ENCODE peak calls at places on chromosomes 13 and 19, in eight cellular contexts. One of them, this sample, is unnamed.

GRCh38 chr13:52638929-52639328 is 3.3 kb upstream of the HNRNPA1L2 start:
- DNase-seq in stimulated activated CD4-positive, alpha-beta T cell treated with anti-CD3 and anti-CD28 coated beads, Interleukin-2, amount 100 ng/mL, for 4 hours: no peak
- DNase-seq in iris pigment epithelial cell: no peak
- DNase-seq in NCI-H2081: no peak
- DNase-seq in upper lobe of right lung: no peak
- DNase-seq in retina: no peak
- DNase-seq in stimulated activated CD8-positive, alpha-beta memory T cell treated with anti-CD3 and anti-CD28 coated beads, Interleukin-4, amount 100 ng/mL, for 1 hour: no peak
- DNase-seq in head of caudate nucleus: no peak
- DNase-seq in this sample: no peak

GRCh38 chr13:110465696-110466095 is 95.8 kb downstream of the RAB20 start:
- DNase-seq in stimulated activated CD4-positive, alpha-beta T cell treated with anti-CD3 and anti-CD28 coated beads, Interleukin-2, amount 100 ng/mL, for 4 hours: no peak
- DNase-seq in iris pigment epithelial cell: no peak
- DNase-seq in NCI-H2081: no peak
- DNase-seq in upper lobe of right lung: no peak
- DNase-seq in retina: no peak
- DNase-seq in stimulated activated CD8-positive, alpha-beta memory T cell treated with anti-CD3 and anti-CD28 coated beads, Interleukin-4, amount 100 ng/mL, for 1 hour: no peak
- DNase-seq in head of caudate nucleus: no peak
- DNase-seq in this sample: no peak

GRCh38 chr13:107119989-107120881 is 552.3 kb upstream of the ARGLU1 start:
- DNase-seq in stimulated activated CD4-positive, alpha-beta T cell treated with anti-CD3 and anti-CD28 coated beads, Interleukin-2, amount 100 ng/mL, for 4 hours: no peak
- DNase-seq in iris pigment epithelial cell: no peak
- DNase-seq in NCI-H2081: no peak
- DNase-seq in upper lobe of right lung: no peak
- DNase-seq in retina: no peak
- DNase-seq in stimulated activated CD8-positive, alpha-beta memory T cell treated with anti-CD3 and anti-CD28 coated beads, Interleukin-4, amount 100 ng/mL, for 1 hour: no peak
- DNase-seq in head of caudate nucleus: no peak
- DNase-seq in this sample: no peak

GRCh38 chr19:10329555-10329954 is 3.8 kb downstream of the RAVER1 start:
- DNase-seq in stimulated activated CD4-positive, alpha-beta T cell treated with anti-CD3 and anti-CD28 coated beads, Interleukin-2, amount 100 ng/mL, for 4 hours: no peak
- DNase-seq in iris pigment epithelial cell: no peak
- DNase-seq in NCI-H2081: no peak
- DNase-seq in upper lobe of right lung: no peak
- DNase-seq in retina: no peak
- DNase-seq in stimulated activated CD8-positive, alpha-beta memory T cell treated with anti-CD3 and anti-CD28 coated beads, Interleukin-4, amount 100 ng/mL, for 1 hour: no peak
- DNase-seq in head of caudate nucleus: no peak
- DNase-seq in this sample: no peak

GRCh38 chr19:37872383-37872782 is 34.0 kb downstream of the WDR87 start:
- DNase-seq in stimulated activated CD4-positive, alpha-beta T cell treated with anti-CD3 and anti-CD28 coated beads, Interleukin-2, amount 100 ng/mL, for 4 hours: no peak
- DNase-seq in iris pigment epithelial cell: peak
- DNase-seq in NCI-H2081: no peak
- DNase-seq in upper lobe of right lung: no peak
- DNase-seq in retina: no peak
- DNase-seq in stimulated activated CD8-positive, alpha-beta memory T cell treated with anti-CD3 and anti-CD28 coated beads, Interleukin-4, amount 100 ng/mL, for 1 hour: no peak
- DNase-seq in head of caudate nucleus: no peak
- DNase-seq in this sample: no peak

GRCh38 chr13:60398949-60399589 is 2.0 kb downstream of the TDRD3 start:
- DNase-seq in stimulated activated CD4-positive, alpha-beta T cell treated with anti-CD3 and anti-CD28 coated beads, Interleukin-2, amount 100 ng/mL, for 4 hours: no peak
- DNase-seq in iris pigment epithelial cell: peak
- DNase-seq in NCI-H2081: no peak
- DNase-seq in upper lobe of right lung: no peak
- DNase-seq in retina: peak
- DNase-seq in stimulated activated CD8-positive, alpha-beta memory T cell treated with anti-CD3 and anti-CD28 coated beads, Interleukin-4, amount 100 ng/mL, for 1 hour: no peak
- DNase-seq in head of caudate nucleus: no peak
- DNase-seq in this sample: no peak

GRCh38 chr19:13172335-13173128 is 22.3 kb downstream of the IER2 start:
- DNase-seq in stimulated activated CD4-positive, alpha-beta T cell treated with anti-CD3 and anti-CD28 coated beads, Interleukin-2, amount 100 ng/mL, for 4 hours: peak
- DNase-seq in iris pigment epithelial cell: peak
- DNase-seq in NCI-H2081: no peak
- DNase-seq in upper lobe of right lung: peak
- DNase-seq in retina: no peak
- DNase-seq in stimulated activated CD8-positive, alpha-beta memory T cell treated with anti-CD3 and anti-CD28 coated beads, Interleukin-4, amount 100 ng/mL, for 1 hour: no peak
- DNase-seq in head of caudate nucleus: no peak
- DNase-seq in this sample: peak

GRCh38 chr19:12703056-12703455 is 6.6 kb upstream of the FBXW9 start:
- DNase-seq in stimulated activated CD4-positive, alpha-beta T cell treated with anti-CD3 and anti-CD28 coated beads, Interleukin-2, amount 100 ng/mL, for 4 hours: no peak
- DNase-seq in iris pigment epithelial cell: peak
- DNase-seq in NCI-H2081: peak
- DNase-seq in upper lobe of right lung: no peak
- DNase-seq in retina: peak
- DNase-seq in stimulated activated CD8-positive, alpha-beta memory T cell treated with anti-CD3 and anti-CD28 coated beads, Interleukin-4, amount 100 ng/mL, for 1 hour: no peak
- DNase-seq in head of caudate nucleus: no peak
- DNase-seq in this sample: no peak

GRCh38 chr19:28414748-28415147 is 798.2 kb downstream of the UQCRFS1 start:
- DNase-seq in stimulated activated CD4-positive, alpha-beta T cell treated with anti-CD3 and anti-CD28 coated beads, Interleukin-2, amount 100 ng/mL, for 4 hours: no peak
- DNase-seq in iris pigment epithelial cell: no peak
- DNase-seq in NCI-H2081: no peak
- DNase-seq in upper lobe of right lung: no peak
- DNase-seq in retina: no peak
- DNase-seq in stimulated activated CD8-positive, alpha-beta memory T cell treated with anti-CD3 and anti-CD28 coated beads, Interleukin-4, amount 100 ng/mL, for 1 hour: no peak
- DNase-seq in head of caudate nucleus: no peak
- DNase-seq in this sample: no peak

GRCh38 chr13:45166858-45167257 is 34.0 kb downstream of the KCTD4 start:
- DNase-seq in stimulated activated CD4-positive, alpha-beta T cell treated with anti-CD3 and anti-CD28 coated beads, Interleukin-2, amount 100 ng/mL, for 4 hours: no peak
- DNase-seq in iris pigment epithelial cell: no peak
- DNase-seq in NCI-H2081: no peak
- DNase-seq in upper lobe of right lung: no peak
- DNase-seq in retina: no peak
- DNase-seq in stimulated activated CD8-positive, alpha-beta memory T cell treated with anti-CD3 and anti-CD28 coated beads, Interleukin-4, amount 100 ng/mL, for 1 hour: no peak
- DNase-seq in head of caudate nucleus: no peak
- DNase-seq in this sample: no peak

GRCh38 chr13:113650275-113650674 is 7.7 kb downstream of the ATP4B start:
- DNase-seq in stimulated activated CD4-positive, alpha-beta T cell treated with anti-CD3 and anti-CD28 coated beads, Interleukin-2, amount 100 ng/mL, for 4 hours: no peak
- DNase-seq in iris pigment epithelial cell: no peak
- DNase-seq in NCI-H2081: no peak
- DNase-seq in upper lobe of right lung: peak
- DNase-seq in retina: no peak
- DNase-seq in stimulated activated CD8-positive, alpha-beta memory T cell treated with anti-CD3 and anti-CD28 coated beads, Interleukin-4, amount 100 ng/mL, for 1 hour: no peak
- DNase-seq in head of caudate nucleus: no peak
- DNase-seq in this sample: no peak

GRCh38 chr19:37955986-37956385 is 49.0 kb downstream of the SIPA1L3 start:
- DNase-seq in stimulated activated CD4-positive, alpha-beta T cell treated with anti-CD3 and anti-CD28 coated beads, Interleukin-2, amount 100 ng/mL, for 4 hours: no peak
- DNase-seq in iris pigment epithelial cell: no peak
- DNase-seq in NCI-H2081: peak
- DNase-seq in upper lobe of right lung: peak
- DNase-seq in retina: no peak
- DNase-seq in stimulated activated CD8-positive, alpha-beta memory T cell treated with anti-CD3 and anti-CD28 coated beads, Interleukin-4, amount 100 ng/mL, for 1 hour: no peak
- DNase-seq in head of caudate nucleus: no peak
- DNase-seq in this sample: no peak

GRCh38 chr13:96119921-96120320 is 30.0 kb downstream of the HS6ST3 start:
- DNase-seq in stimulated activated CD4-positive, alpha-beta T cell treated with anti-CD3 and anti-CD28 coated beads, Interleukin-2, amount 100 ng/mL, for 4 hours: no peak
- DNase-seq in iris pigment epithelial cell: no peak
- DNase-seq in NCI-H2081: no peak
- DNase-seq in upper lobe of right lung: no peak
- DNase-seq in retina: no peak
- DNase-seq in stimulated activated CD8-positive, alpha-beta memory T cell treated with anti-CD3 and anti-CD28 coated beads, Interleukin-4, amount 100 ng/mL, for 1 hour: no peak
- DNase-seq in head of caudate nucleus: no peak
- DNase-seq in this sample: no peak

GRCh38 chr19:15280915-15281683 is 48.9 kb upstream of the EPHX3 start:
- DNase-seq in stimulated activated CD4-positive, alpha-beta T cell treated with anti-CD3 and anti-CD28 coated beads, Interleukin-2, amount 100 ng/mL, for 4 hours: no peak
- DNase-seq in iris pigment epithelial cell: peak
- DNase-seq in NCI-H2081: peak
- DNase-seq in upper lobe of right lung: peak
- DNase-seq in retina: peak
- DNase-seq in stimulated activated CD8-positive, alpha-beta memory T cell treated with anti-CD3 and anti-CD28 coated beads, Interleukin-4, amount 100 ng/mL, for 1 hour: no peak
- DNase-seq in head of caudate nucleus: peak
- DNase-seq in this sample: no peak

GRCh38 chr13:48400090-48400694 is 12.7 kb downstream of the LPAR6 start:
- DNase-seq in stimulated activated CD4-positive, alpha-beta T cell treated with anti-CD3 and anti-CD28 coated beads, Interleukin-2, amount 100 ng/mL, for 4 hours: no peak
- DNase-seq in iris pigment epithelial cell: no peak
- DNase-seq in NCI-H2081: no peak
- DNase-seq in upper lobe of right lung: no peak
- DNase-seq in retina: no peak
- DNase-seq in stimulated activated CD8-positive, alpha-beta memory T cell treated with anti-CD3 and anti-CD28 coated beads, Interleukin-4, amount 100 ng/mL, for 1 hour: no peak
- DNase-seq in head of caudate nucleus: no peak
- DNase-seq in this sample: no peak

GRCh38 chr19:1416014-1416841 is 8.8 kb downstream of the DAZAP1 start:
- DNase-seq in stimulated activated CD4-positive, alpha-beta T cell treated with anti-CD3 and anti-CD28 coated beads, Interleukin-2, amount 100 ng/mL, for 4 hours: no peak
- DNase-seq in iris pigment epithelial cell: peak
- DNase-seq in NCI-H2081: peak
- DNase-seq in upper lobe of right lung: no peak
- DNase-seq in retina: no peak
- DNase-seq in stimulated activated CD8-positive, alpha-beta memory T cell treated with anti-CD3 and anti-CD28 coated beads, Interleukin-4, amount 100 ng/mL, for 1 hour: no peak
- DNase-seq in head of caudate nucleus: no peak
- DNase-seq in this sample: no peak

GRCh38 chr19:7888145-7888825 is at the start of gene LRRC8E:
- DNase-seq in stimulated activated CD4-positive, alpha-beta T cell treated with anti-CD3 and anti-CD28 coated beads, Interleukin-2, amount 100 ng/mL, for 4 hours: no peak
- DNase-seq in iris pigment epithelial cell: peak
- DNase-seq in NCI-H2081: no peak
- DNase-seq in upper lobe of right lung: peak
- DNase-seq in retina: peak
- DNase-seq in stimulated activated CD8-positive, alpha-beta memory T cell treated with anti-CD3 and anti-CD28 coated beads, Interleukin-4, amount 100 ng/mL, for 1 hour: no peak
- DNase-seq in head of caudate nucleus: no peak
- DNase-seq in this sample: peak

GRCh38 chr13:42417624-42418023 is 145.7 kb downstream of the AKAP11 start:
- DNase-seq in stimulated activated CD4-positive, alpha-beta T cell treated with anti-CD3 and anti-CD28 coated beads, Interleukin-2, amount 100 ng/mL, for 4 hours: no peak
- DNase-seq in iris pigment epithelial cell: no peak
- DNase-seq in NCI-H2081: no peak
- DNase-seq in upper lobe of right lung: no peak
- DNase-seq in retina: no peak
- DNase-seq in stimulated activated CD8-positive, alpha-beta memory T cell treated with anti-CD3 and anti-CD28 coated beads, Interleukin-4, amount 100 ng/mL, for 1 hour: no peak
- DNase-seq in head of caudate nucleus: no peak
- DNase-seq in this sample: no peak

GRCh38 chr13:99339736-99340392 is 32.7 kb upstream of the GPR183 start:
- DNase-seq in stimulated activated CD4-positive, alpha-beta T cell treated with anti-CD3 and anti-CD28 coated beads, Interleukin-2, amount 100 ng/mL, for 4 hours: no peak
- DNase-seq in iris pigment epithelial cell: peak
- DNase-seq in NCI-H2081: no peak
- DNase-seq in upper lobe of right lung: no peak
- DNase-seq in retina: no peak
- DNase-seq in stimulated activated CD8-positive, alpha-beta memory T cell treated with anti-CD3 and anti-CD28 coated beads, Interleukin-4, amount 100 ng/mL, for 1 hour: no peak
- DNase-seq in head of caudate nucleus: no peak
- DNase-seq in this sample: no peak

GRCh38 chr13:26220575-26220974 is 1.5 kb downstream of the RNF6 start:
- DNase-seq in stimulated activated CD4-positive, alpha-beta T cell treated with anti-CD3 and anti-CD28 coated beads, Interleukin-2, amount 100 ng/mL, for 4 hours: no peak
- DNase-seq in iris pigment epithelial cell: peak
- DNase-seq in NCI-H2081: no peak
- DNase-seq in upper lobe of right lung: no peak
- DNase-seq in retina: no peak
- DNase-seq in stimulated activated CD8-positive, alpha-beta memory T cell treated with anti-CD3 and anti-CD28 coated beads, Interleukin-4, amount 100 ng/mL, for 1 hour: no peak
- DNase-seq in head of caudate nucleus: no peak
- DNase-seq in this sample: no peak

GRCh38 chr13:62747629-62748028 is 1332.0 kb upstream of the PCDH20 start:
- DNase-seq in stimulated activated CD4-positive, alpha-beta T cell treated with anti-CD3 and anti-CD28 coated beads, Interleukin-2, amount 100 ng/mL, for 4 hours: no peak
- DNase-seq in iris pigment epithelial cell: no peak
- DNase-seq in NCI-H2081: no peak
- DNase-seq in upper lobe of right lung: no peak
- DNase-seq in retina: no peak
- DNase-seq in stimulated activated CD8-positive, alpha-beta memory T cell treated with anti-CD3 and anti-CD28 coated beads, Interleukin-4, amount 100 ng/mL, for 1 hour: no peak
- DNase-seq in head of caudate nucleus: no peak
- DNase-seq in this sample: no peak

GRCh38 chr13:112176746-112177119 is 109.8 kb downstream of the SOX1 start:
- DNase-seq in stimulated activated CD4-positive, alpha-beta T cell treated with anti-CD3 and anti-CD28 coated beads, Interleukin-2, amount 100 ng/mL, for 4 hours: no peak
- DNase-seq in iris pigment epithelial cell: no peak
- DNase-seq in NCI-H2081: no peak
- DNase-seq in upper lobe of right lung: no peak
- DNase-seq in retina: no peak
- DNase-seq in stimulated activated CD8-positive, alpha-beta memory T cell treated with anti-CD3 and anti-CD28 coated beads, Interleukin-4, amount 100 ng/mL, for 1 hour: no peak
- DNase-seq in head of caudate nucleus: no peak
- DNase-seq in this sample: no peak

GRCh38 chr13:28590450-28590849 is 68.5 kb upstream of the POMP start:
- DNase-seq in stimulated activated CD4-positive, alpha-beta T cell treated with anti-CD3 and anti-CD28 coated beads, Interleukin-2, amount 100 ng/mL, for 4 hours: no peak
- DNase-seq in iris pigment epithelial cell: no peak
- DNase-seq in NCI-H2081: no peak
- DNase-seq in upper lobe of right lung: no peak
- DNase-seq in retina: no peak
- DNase-seq in stimulated activated CD8-positive, alpha-beta memory T cell treated with anti-CD3 and anti-CD28 coated beads, Interleukin-4, amount 100 ng/mL, for 1 hour: no peak
- DNase-seq in head of caudate nucleus: no peak
- DNase-seq in this sample: no peak

GRCh38 chr13:80048802-80049201 is 292.1 kb downstream of the SPRY2 start:
- DNase-seq in stimulated activated CD4-positive, alpha-beta T cell treated with anti-CD3 and anti-CD28 coated beads, Interleukin-2, amount 100 ng/mL, for 4 hours: peak
- DNase-seq in iris pigment epithelial cell: peak
- DNase-seq in NCI-H2081: peak
- DNase-seq in upper lobe of right lung: peak
- DNase-seq in retina: peak
- DNase-seq in stimulated activated CD8-positive, alpha-beta memory T cell treated with anti-CD3 and anti-CD28 coated beads, Interleukin-4, amount 100 ng/mL, for 1 hour: no peak
- DNase-seq in head of caudate nucleus: peak
- DNase-seq in this sample: peak

GRCh38 chr19:31356587-31357314 is 7.5 kb upstream of the TSHZ3 start:
- DNase-seq in stimulated activated CD4-positive, alpha-beta T cell treated with anti-CD3 and anti-CD28 coated beads, Interleukin-2, amount 100 ng/mL, for 4 hours: peak
- DNase-seq in iris pigment epithelial cell: no peak
- DNase-seq in NCI-H2081: no peak
- DNase-seq in upper lobe of right lung: peak
- DNase-seq in retina: peak
- DNase-seq in stimulated activated CD8-positive, alpha-beta memory T cell treated with anti-CD3 and anti-CD28 coated beads, Interleukin-4, amount 100 ng/mL, for 1 hour: no peak
- DNase-seq in head of caudate nucleus: peak
- DNase-seq in this sample: peak

GRCh38 chr13:78657699-78658629 is 991 bp downstream of the OBI1 start:
- DNase-seq in stimulated activated CD4-positive, alpha-beta T cell treated with anti-CD3 and anti-CD28 coated beads, Interleukin-2, amount 100 ng/mL, for 4 hours: no peak
- DNase-seq in iris pigment epithelial cell: peak
- DNase-seq in NCI-H2081: no peak
- DNase-seq in upper lobe of right lung: no peak
- DNase-seq in retina: no peak
- DNase-seq in stimulated activated CD8-positive, alpha-beta memory T cell treated with anti-CD3 and anti-CD28 coated beads, Interleukin-4, amount 100 ng/mL, for 1 hour: no peak
- DNase-seq in head of caudate nucleus: no peak
- DNase-seq in this sample: no peak

GRCh38 chr13:58587183-58587582 is 955.6 kb downstream of the PCDH17 start:
- DNase-seq in stimulated activated CD4-positive, alpha-beta T cell treated with anti-CD3 and anti-CD28 coated beads, Interleukin-2, amount 100 ng/mL, for 4 hours: no peak
- DNase-seq in iris pigment epithelial cell: no peak
- DNase-seq in NCI-H2081: no peak
- DNase-seq in upper lobe of right lung: no peak
- DNase-seq in retina: no peak
- DNase-seq in stimulated activated CD8-positive, alpha-beta memory T cell treated with anti-CD3 and anti-CD28 coated beads, Interleukin-4, amount 100 ng/mL, for 1 hour: no peak
- DNase-seq in head of caudate nucleus: no peak
- DNase-seq in this sample: no peak

GRCh38 chr13:21833921-21834320 is 163.0 kb downstream of the FGF9 start:
- DNase-seq in stimulated activated CD4-positive, alpha-beta T cell treated with anti-CD3 and anti-CD28 coated beads, Interleukin-2, amount 100 ng/mL, for 4 hours: no peak
- DNase-seq in iris pigment epithelial cell: no peak
- DNase-seq in NCI-H2081: no peak
- DNase-seq in upper lobe of right lung: no peak
- DNase-seq in retina: no peak
- DNase-seq in stimulated activated CD8-positive, alpha-beta memory T cell treated with anti-CD3 and anti-CD28 coated beads, Interleukin-4, amount 100 ng/mL, for 1 hour: no peak
- DNase-seq in head of caudate nucleus: no peak
- DNase-seq in this sample: no peak

GRCh38 chr19:46218160-46218559 is 11.4 kb upstream of the IGFL1 start:
- DNase-seq in stimulated activated CD4-positive, alpha-beta T cell treated with anti-CD3 and anti-CD28 coated beads, Interleukin-2, amount 100 ng/mL, for 4 hours: no peak
- DNase-seq in iris pigment epithelial cell: peak
- DNase-seq in NCI-H2081: no peak
- DNase-seq in upper lobe of right lung: no peak
- DNase-seq in retina: peak
- DNase-seq in stimulated activated CD8-positive, alpha-beta memory T cell treated with anti-CD3 and anti-CD28 coated beads, Interleukin-4, amount 100 ng/mL, for 1 hour: no peak
- DNase-seq in head of caudate nucleus: no peak
- DNase-seq in this sample: no peak

GRCh38 chr13:20796791-20797513 is 23.2 kb upstream of the EEF1AKMT1 start:
- DNase-seq in stimulated activated CD4-positive, alpha-beta T cell treated with anti-CD3 and anti-CD28 coated beads, Interleukin-2, amount 100 ng/mL, for 4 hours: no peak
- DNase-seq in iris pigment epithelial cell: peak
- DNase-seq in NCI-H2081: no peak
- DNase-seq in upper lobe of right lung: no peak
- DNase-seq in retina: no peak
- DNase-seq in stimulated activated CD8-positive, alpha-beta memory T cell treated with anti-CD3 and anti-CD28 coated beads, Interleukin-4, amount 100 ng/mL, for 1 hour: no peak
- DNase-seq in head of caudate nucleus: no peak
- DNase-seq in this sample: no peak

GRCh38 chr13:114110091-114110829 is 22.2 kb downstream of the RASA3 start:
- DNase-seq in stimulated activated CD4-positive, alpha-beta T cell treated with anti-CD3 and anti-CD28 coated beads, Interleukin-2, amount 100 ng/mL, for 4 hours: peak
- DNase-seq in iris pigment epithelial cell: no peak
- DNase-seq in NCI-H2081: no peak
- DNase-seq in upper lobe of right lung: peak
- DNase-seq in retina: peak
- DNase-seq in stimulated activated CD8-positive, alpha-beta memory T cell treated with anti-CD3 and anti-CD28 coated beads, Interleukin-4, amount 100 ng/mL, for 1 hour: peak
- DNase-seq in head of caudate nucleus: peak
- DNase-seq in this sample: peak

GRCh38 chr19:1221141-1221903 is 15.7 kb downstream of the STK11 start:
- DNase-seq in stimulated activated CD4-positive, alpha-beta T cell treated with anti-CD3 and anti-CD28 coated beads, Interleukin-2, amount 100 ng/mL, for 4 hours: no peak
- DNase-seq in iris pigment epithelial cell: peak
- DNase-seq in NCI-H2081: no peak
- DNase-seq in upper lobe of right lung: no peak
- DNase-seq in retina: peak
- DNase-seq in stimulated activated CD8-positive, alpha-beta memory T cell treated with anti-CD3 and anti-CD28 coated beads, Interleukin-4, amount 100 ng/mL, for 1 hour: no peak
- DNase-seq in head of caudate nucleus: peak
- DNase-seq in this sample: no peak

GRCh38 chr13:24716011-24716410 is 35.8 kb downstream of the ATP12A start:
- DNase-seq in stimulated activated CD4-positive, alpha-beta T cell treated with anti-CD3 and anti-CD28 coated beads, Interleukin-2, amount 100 ng/mL, for 4 hours: no peak
- DNase-seq in iris pigment epithelial cell: no peak
- DNase-seq in NCI-H2081: no peak
- DNase-seq in upper lobe of right lung: no peak
- DNase-seq in retina: no peak
- DNase-seq in stimulated activated CD8-positive, alpha-beta memory T cell treated with anti-CD3 and anti-CD28 coated beads, Interleukin-4, amount 100 ng/mL, for 1 hour: no peak
- DNase-seq in head of caudate nucleus: no peak
- DNase-seq in this sample: no peak

GRCh38 chr13:29436721-29437250 is 158.7 kb downstream of the SLC7A1 start:
- DNase-seq in stimulated activated CD4-positive, alpha-beta T cell treated with anti-CD3 and anti-CD28 coated beads, Interleukin-2, amount 100 ng/mL, for 4 hours: no peak
- DNase-seq in iris pigment epithelial cell: no peak
- DNase-seq in NCI-H2081: no peak
- DNase-seq in upper lobe of right lung: no peak
- DNase-seq in retina: no peak
- DNase-seq in stimulated activated CD8-positive, alpha-beta memory T cell treated with anti-CD3 and anti-CD28 coated beads, Interleukin-4, amount 100 ng/mL, for 1 hour: no peak
- DNase-seq in head of caudate nucleus: no peak
- DNase-seq in this sample: no peak

This sample was measured in activated T-cell treated with anti-CD3 and anti-CD28 coated beads, Interleukin-2, amount 50 U/mL, for 4 hours.